ENCODE peak calls at places on chromosomes 11 and 22, in six cellular contexts. H is keratinocyte, G is H1, K is NCI-H526, F is Calu3, Z is left cardiac atrium. L is an unnamed sample.

GRCh38 chr11:68693484-68693882 is 9.1 kb downstream of the GAL start:
- DNase-seq in H (no peak), Z (no peak), F (no peak), K (no peak), G (no peak), L (no peak)

GRCh38 chr11:75689861-75690641 is 21.2 kb upstream of the MAP6 start:
- DNase-seq in Z (no peak), H (no peak), K (no peak), G (no peak), F (no peak), L (peak)

GRCh38 chr11:113732092-113732491 is 26.0 kb upstream of the TMPRSS5 start:
- DNase-seq in G (no peak), Z (no peak), F (no peak), K (no peak), H (no peak), L (no peak)

GRCh38 chr22:41638124-41638523 is 17.0 kb downstream of the XRCC6 start:
- DNase-seq in H (no peak), K (no peak), F (peak), Z (no peak), G (no peak), L (no peak)

GRCh38 chr11:77087723-77088225 is 14.9 kb upstream of the OMP start:
- DNase-seq in Z (peak), K (no peak), F (no peak), G (no peak), H (no peak), L (no peak)

GRCh38 chr11:112453601-112454577 is 193.2 kb upstream of the PLET1 start:
- DNase-seq in K (peak), G (peak), F (peak), Z (peak), H (no peak), L (peak)

GRCh38 chr11:11426226-11426915 is 73.3 kb upstream of the CSNK2A3 start:
- DNase-seq in K (no peak), G (no peak), H (no peak), F (no peak), Z (no peak), L (peak)

GRCh38 chr22:22398530-22399327 is 109.8 kb downstream of the ZNF280B start:
- DNase-seq in H (no peak), K (no peak), Z (no peak), F (no peak), G (no peak), L (no peak)

GRCh38 chr11:12430351-12430750 is 53.0 kb downstream of the PARVA start:
- DNase-seq in H (no peak), K (no peak), F (peak), Z (no peak), G (no peak), L (peak)

GRCh38 chr22:20588843-20589581 is 81.6 kb downstream of the MED15 start:
- DNase-seq in F (no peak), Z (no peak), H (no peak), K (no peak), G (no peak), L (no peak)

GRCh38 chr11:106311531-106312230 is 234.2 kb downstream of the AASDHPPT start:
- DNase-seq in F (no peak), H (no peak), K (no peak), G (no peak), Z (no peak), L (peak)

GRCh38 chr22:50473088-50473487 is 1.7 kb downstream of the SBF1 start:
- DNase-seq in Z (no peak), F (peak), H (no peak), G (no peak), K (no peak), L (no peak)

GRCh38 chr11:119295178-119295577 is 21.8 kb downstream of the MCAM start:
- DNase-seq in F (no peak), H (no peak), G (no peak), Z (no peak), K (no peak), L (peak)

GRCh38 chr22:36385491-36386350 is 2.0 kb downstream of the MYH9 start:
- DNase-seq in K (no peak), G (no peak), H (no peak), F (peak), Z (peak), L (peak)

GRCh38 chr11:6737872-6738466 is 33.8 kb downstream of the OR2AG2 start:
- DNase-seq in H (no peak), G (no peak), K (peak), Z (peak), F (peak), L (peak)

GRCh38 chr22:24697671-24698082 is 76.8 kb downstream of the PIWIL3 start:
- DNase-seq in Z (peak), G (no peak), H (peak), F (no peak), K (no peak), L (no peak)

GRCh38 chr22:17164392-17165024 is 5.4 kb upstream of the HDHD5 start:
- DNase-seq in F (no peak), H (no peak), G (no peak), K (no peak), Z (no peak), L (no peak)

GRCh38 chr11:69211540-69212120 is 55.9 kb downstream of the SMIM38 start:
- DNase-seq in H (no peak), G (no peak), K (no peak), F (no peak), Z (no peak), L (no peak)

GRCh38 chr11:34904421-34904950 is 11.7 kb downstream of the APIP start:
- DNase-seq in H (no peak), K (no peak), F (peak), Z (no peak), G (no peak), L (no peak)

GRCh38 chr22:38766076-38766777 is 10.4 kb upstream of the SUN2 start:
- DNase-seq in K (peak), Z (peak), G (peak), F (peak), H (no peak), L (peak)